ENCODE peak calls at places on chromosomes 6 and 20, in nine cellular contexts. One of them, this sample, is unnamed.

GRCh38 chr6:157744202-157744601 is 78.8 kb upstream of the SNX9 start:
- DNase-seq in WTC11: no peak
- DNase-seq in amniotic epithelial cell: no peak
- DNase-seq in activated T-helper 1 cell treated with anti-CD3 and anti-CD28 coated beads, Interleukin-2, amount 50 U/mL, for 16 hours: no peak
- DNase-seq in NCI-H1105: no peak
- DNase-seq in RKO: no peak
- DNase-seq in HT-29: no peak
- DNase-seq in ascending aorta: no peak
- DNase-seq in fibroblast of the aortic adventitia: no peak
- DNase-seq in this sample: no peak

GRCh38 chr6:25883991-25884390 is 9.9 kb upstream of the SLC17A3 start:
- DNase-seq in WTC11: no peak
- DNase-seq in amniotic epithelial cell: peak
- DNase-seq in activated T-helper 1 cell treated with anti-CD3 and anti-CD28 coated beads, Interleukin-2, amount 50 U/mL, for 16 hours: no peak
- DNase-seq in NCI-H1105: no peak
- DNase-seq in RKO: peak
- DNase-seq in HT-29: no peak
- DNase-seq in ascending aorta: no peak
- DNase-seq in fibroblast of the aortic adventitia: peak
- DNase-seq in this sample: peak

GRCh38 chr6:157187182-157188093 is 135.9 kb downstream of the TMEM242 start:
- DNase-seq in WTC11: no peak
- DNase-seq in amniotic epithelial cell: peak
- DNase-seq in activated T-helper 1 cell treated with anti-CD3 and anti-CD28 coated beads, Interleukin-2, amount 50 U/mL, for 16 hours: no peak
- DNase-seq in NCI-H1105: peak
- DNase-seq in RKO: no peak
- DNase-seq in HT-29: peak
- DNase-seq in ascending aorta: no peak
- DNase-seq in fibroblast of the aortic adventitia: peak
- DNase-seq in this sample: no peak

GRCh38 chr20:47764154-47764734 is 21.0 kb downstream of the SULF2 start:
- DNase-seq in WTC11: no peak
- DNase-seq in amniotic epithelial cell: no peak
- DNase-seq in activated T-helper 1 cell treated with anti-CD3 and anti-CD28 coated beads, Interleukin-2, amount 50 U/mL, for 16 hours: no peak
- DNase-seq in NCI-H1105: no peak
- DNase-seq in RKO: peak
- DNase-seq in HT-29: no peak
- DNase-seq in ascending aorta: no peak
- DNase-seq in fibroblast of the aortic adventitia: no peak
- DNase-seq in this sample: no peak

GRCh38 chr6:21679761-21680265 is 86.3 kb downstream of the SOX4 start:
- DNase-seq in WTC11: no peak
- DNase-seq in amniotic epithelial cell: peak
- DNase-seq in activated T-helper 1 cell treated with anti-CD3 and anti-CD28 coated beads, Interleukin-2, amount 50 U/mL, for 16 hours: no peak
- DNase-seq in NCI-H1105: no peak
- DNase-seq in RKO: no peak
- DNase-seq in HT-29: no peak
- DNase-seq in ascending aorta: no peak
- DNase-seq in fibroblast of the aortic adventitia: peak
- DNase-seq in this sample: peak

GRCh38 chr6:3285732-3286131 is 27.0 kb downstream of the PSMG4 start:
- DNase-seq in WTC11: peak
- DNase-seq in amniotic epithelial cell: no peak
- DNase-seq in activated T-helper 1 cell treated with anti-CD3 and anti-CD28 coated beads, Interleukin-2, amount 50 U/mL, for 16 hours: no peak
- DNase-seq in NCI-H1105: no peak
- DNase-seq in RKO: no peak
- DNase-seq in HT-29: no peak
- DNase-seq in ascending aorta: peak
- DNase-seq in fibroblast of the aortic adventitia: no peak
- DNase-seq in this sample: no peak

GRCh38 chr6:26251354-26252081 is 113.5 kb upstream of the BTN3A2 start:
- DNase-seq in WTC11: peak
- DNase-seq in amniotic epithelial cell: peak
- DNase-seq in activated T-helper 1 cell treated with anti-CD3 and anti-CD28 coated beads, Interleukin-2, amount 50 U/mL, for 16 hours: no peak
- DNase-seq in NCI-H1105: peak
- DNase-seq in RKO: peak
- DNase-seq in HT-29: peak
- DNase-seq in ascending aorta: peak
- DNase-seq in fibroblast of the aortic adventitia: peak
- DNase-seq in this sample: peak

GRCh38 chr6:101558712-101559111 is 165.2 kb downstream of the GRIK2 start:
- DNase-seq in WTC11: no peak
- DNase-seq in amniotic epithelial cell: no peak
- DNase-seq in activated T-helper 1 cell treated with anti-CD3 and anti-CD28 coated beads, Interleukin-2, amount 50 U/mL, for 16 hours: no peak
- DNase-seq in NCI-H1105: no peak
- DNase-seq in RKO: no peak
- DNase-seq in HT-29: no peak
- DNase-seq in ascending aorta: no peak
- DNase-seq in fibroblast of the aortic adventitia: no peak
- DNase-seq in this sample: no peak

GRCh38 chr6:127342296-127342945 is 988 bp downstream of the ECHDC1 start:
- DNase-seq in WTC11: no peak
- DNase-seq in amniotic epithelial cell: peak
- DNase-seq in activated T-helper 1 cell treated with anti-CD3 and anti-CD28 coated beads, Interleukin-2, amount 50 U/mL, for 16 hours: no peak
- DNase-seq in NCI-H1105: no peak
- DNase-seq in RKO: peak
- DNase-seq in HT-29: peak
- DNase-seq in ascending aorta: no peak
- DNase-seq in fibroblast of the aortic adventitia: peak
- DNase-seq in this sample: peak

GRCh38 chr6:168198302-168199180 is 119.5 kb upstream of the FRMD1 start:
- DNase-seq in WTC11: no peak
- DNase-seq in amniotic epithelial cell: no peak
- DNase-seq in activated T-helper 1 cell treated with anti-CD3 and anti-CD28 coated beads, Interleukin-2, amount 50 U/mL, for 16 hours: no peak
- DNase-seq in NCI-H1105: no peak
- DNase-seq in RKO: no peak
- DNase-seq in HT-29: no peak
- DNase-seq in ascending aorta: no peak
- DNase-seq in fibroblast of the aortic adventitia: no peak
- DNase-seq in this sample: no peak

GRCh38 chr20:22729180-22729579 is 144.8 kb upstream of the FOXA2 start:
- DNase-seq in WTC11: no peak
- DNase-seq in amniotic epithelial cell: no peak
- DNase-seq in activated T-helper 1 cell treated with anti-CD3 and anti-CD28 coated beads, Interleukin-2, amount 50 U/mL, for 16 hours: no peak
- DNase-seq in NCI-H1105: no peak
- DNase-seq in RKO: no peak
- DNase-seq in HT-29: peak
- DNase-seq in ascending aorta: no peak
- DNase-seq in fibroblast of the aortic adventitia: no peak
- DNase-seq in this sample: no peak

GRCh38 chr6:135250751-135251356 is 69.7 kb downstream of the MYB start:
- DNase-seq in WTC11: peak
- DNase-seq in amniotic epithelial cell: no peak
- DNase-seq in activated T-helper 1 cell treated with anti-CD3 and anti-CD28 coated beads, Interleukin-2, amount 50 U/mL, for 16 hours: no peak
- DNase-seq in NCI-H1105: no peak
- DNase-seq in RKO: no peak
- DNase-seq in HT-29: no peak
- DNase-seq in ascending aorta: no peak
- DNase-seq in fibroblast of the aortic adventitia: no peak
- DNase-seq in this sample: no peak

This sample was measured in fibroblast of villous mesenchyme.